ENCODE peak calls at places on chromosomes 2 and 18, in eight cellular contexts. One of them, this sample, is unnamed.

GRCh38 chr2:180240774-180241173 is 233.7 kb upstream of the CWC22 start:
- DNase-seq in esophagus muscularis mucosa: no peak
- DNase-seq in PC-9: no peak
- DNase-seq in left ventricle myocardium inferior: no peak
- DNase-seq in foreskin keratinocyte: peak
- DNase-seq in neuronal stem cell: no peak
- DNase-seq in A549: peak
- DNase-seq in coronary artery: no peak
- DNase-seq in this sample: no peak

GRCh38 chr2:173922068-173922467 is 43.1 kb downstream of the SP3 start:
- DNase-seq in esophagus muscularis mucosa: no peak
- DNase-seq in coronary artery: no peak
- DNase-seq in PC-9: no peak
- DNase-seq in left ventricle myocardium inferior: no peak
- DNase-seq in foreskin keratinocyte: no peak
- DNase-seq in neuronal stem cell: no peak
- DNase-seq in A549: no peak
- DNase-seq in this sample: no peak

GRCh38 chr2:42976400-42976799 is 184.0 kb upstream of the HAAO start:
- DNase-seq in neuronal stem cell: no peak
- DNase-seq in PC-9: no peak
- DNase-seq in left ventricle myocardium inferior: no peak
- DNase-seq in foreskin keratinocyte: no peak
- DNase-seq in coronary artery: no peak
- DNase-seq in A549: no peak
- DNase-seq in esophagus muscularis mucosa: no peak
- DNase-seq in this sample: no peak

GRCh38 chr18:23020555-23021294 is 87.6 kb downstream of the RBBP8 start:
- DNase-seq in esophagus muscularis mucosa: no peak
- DNase-seq in left ventricle myocardium inferior: no peak
- DNase-seq in A549: no peak
- DNase-seq in foreskin keratinocyte: no peak
- DNase-seq in coronary artery: no peak
- DNase-seq in PC-9: no peak
- DNase-seq in neuronal stem cell: no peak
- DNase-seq in this sample: no peak

GRCh38 chr2:160140471-160140870 is 59.6 kb downstream of the ITGB6 start:
- DNase-seq in neuronal stem cell: no peak
- DNase-seq in foreskin keratinocyte: no peak
- DNase-seq in coronary artery: no peak
- DNase-seq in esophagus muscularis mucosa: no peak
- DNase-seq in PC-9: no peak
- DNase-seq in left ventricle myocardium inferior: no peak
- DNase-seq in A549: no peak
- DNase-seq in this sample: no peak

GRCh38 chr2:240567137-240567871 is 980 bp upstream of the RNPEPL1 start:
- DNase-seq in foreskin keratinocyte: no peak
- DNase-seq in esophagus muscularis mucosa: no peak
- DNase-seq in neuronal stem cell: no peak
- DNase-seq in coronary artery: no peak
- DNase-seq in left ventricle myocardium inferior: peak
- DNase-seq in A549: no peak
- DNase-seq in PC-9: no peak
- DNase-seq in this sample: no peak

GRCh38 chr2:17538844-17539554 is 1.5 kb upstream of the VSNL1 start:
- DNase-seq in coronary artery: peak
- DNase-seq in left ventricle myocardium inferior: peak
- DNase-seq in neuronal stem cell: peak
- DNase-seq in A549: peak
- DNase-seq in esophagus muscularis mucosa: no peak
- DNase-seq in foreskin keratinocyte: peak
- DNase-seq in PC-9: peak
- DNase-seq in this sample: peak

GRCh38 chr2:12587729-12588522 is 128.8 kb upstream of the TRIB2 start:
- DNase-seq in PC-9: peak
- DNase-seq in left ventricle myocardium inferior: no peak
- DNase-seq in coronary artery: no peak
- DNase-seq in A549: peak
- DNase-seq in neuronal stem cell: no peak
- DNase-seq in esophagus muscularis mucosa: no peak
- DNase-seq in foreskin keratinocyte: peak
- DNase-seq in this sample: no peak

GRCh38 chr2:44188696-44189095 is 20.0 kb downstream of the PPM1B start:
- DNase-seq in A549: no peak
- DNase-seq in esophagus muscularis mucosa: no peak
- DNase-seq in coronary artery: no peak
- DNase-seq in neuronal stem cell: no peak
- DNase-seq in left ventricle myocardium inferior: no peak
- DNase-seq in foreskin keratinocyte: no peak
- DNase-seq in PC-9: no peak
- DNase-seq in this sample: no peak

GRCh38 chr2:208150956-208151355 is 5.0 kb upstream of the CRYGB start:
- DNase-seq in A549: no peak
- DNase-seq in left ventricle myocardium inferior: no peak
- DNase-seq in neuronal stem cell: no peak
- DNase-seq in PC-9: no peak
- DNase-seq in foreskin keratinocyte: no peak
- DNase-seq in esophagus muscularis mucosa: no peak
- DNase-seq in coronary artery: no peak
- DNase-seq in this sample: no peak

GRCh38 chr2:72415256-72415655 is 267.6 kb upstream of the CYP26B1 start:
- DNase-seq in coronary artery: no peak
- DNase-seq in neuronal stem cell: no peak
- DNase-seq in PC-9: no peak
- DNase-seq in foreskin keratinocyte: no peak
- DNase-seq in esophagus muscularis mucosa: no peak
- DNase-seq in A549: no peak
- DNase-seq in left ventricle myocardium inferior: no peak
- DNase-seq in this sample: no peak

GRCh38 chr18:9617006-9617542 is 2.7 kb upstream of the PPP4R1 start:
- DNase-seq in left ventricle myocardium inferior: no peak
- DNase-seq in PC-9: no peak
- DNase-seq in neuronal stem cell: no peak
- DNase-seq in coronary artery: no peak
- DNase-seq in A549: no peak
- DNase-seq in foreskin keratinocyte: no peak
- DNase-seq in esophagus muscularis mucosa: no peak
- DNase-seq in this sample: no peak

GRCh38 chr2:175441361-175441760 is 259.9 kb upstream of the ATP5MC3 start:
- DNase-seq in coronary artery: no peak
- DNase-seq in foreskin keratinocyte: no peak
- DNase-seq in esophagus muscularis mucosa: peak
- DNase-seq in neuronal stem cell: no peak
- DNase-seq in PC-9: no peak
- DNase-seq in left ventricle myocardium inferior: no peak
- DNase-seq in A549: no peak
- DNase-seq in this sample: no peak

GRCh38 chr2:8479298-8479697 is 202.6 kb upstream of the ID2 start:
- DNase-seq in neuronal stem cell: no peak
- DNase-seq in A549: no peak
- DNase-seq in foreskin keratinocyte: no peak
- DNase-seq in left ventricle myocardium inferior: peak
- DNase-seq in coronary artery: no peak
- DNase-seq in PC-9: no peak
- DNase-seq in esophagus muscularis mucosa: no peak
- DNase-seq in this sample: no peak

GRCh38 chr2:8478133-8478793 is 203.6 kb upstream of the ID2 start:
- DNase-seq in left ventricle myocardium inferior: no peak
- DNase-seq in PC-9: no peak
- DNase-seq in neuronal stem cell: no peak
- DNase-seq in esophagus muscularis mucosa: no peak
- DNase-seq in coronary artery: no peak
- DNase-seq in A549: no peak
- DNase-seq in foreskin keratinocyte: no peak
- DNase-seq in this sample: no peak

GRCh38 chr2:8482432-8482831 is 199.4 kb upstream of the ID2 start:
- DNase-seq in PC-9: no peak
- DNase-seq in coronary artery: no peak
- DNase-seq in neuronal stem cell: no peak
- DNase-seq in esophagus muscularis mucosa: no peak
- DNase-seq in left ventricle myocardium inferior: no peak
- DNase-seq in foreskin keratinocyte: no peak
- DNase-seq in A549: no peak
- DNase-seq in this sample: no peak

GRCh38 chr2:8481463-8482009 is 200.3 kb upstream of the ID2 start:
- DNase-seq in foreskin keratinocyte: no peak
- DNase-seq in PC-9: no peak
- DNase-seq in A549: no peak
- DNase-seq in left ventricle myocardium inferior: no peak
- DNase-seq in neuronal stem cell: no peak
- DNase-seq in esophagus muscularis mucosa: no peak
- DNase-seq in coronary artery: no peak
- DNase-seq in this sample: no peak

DNA sequence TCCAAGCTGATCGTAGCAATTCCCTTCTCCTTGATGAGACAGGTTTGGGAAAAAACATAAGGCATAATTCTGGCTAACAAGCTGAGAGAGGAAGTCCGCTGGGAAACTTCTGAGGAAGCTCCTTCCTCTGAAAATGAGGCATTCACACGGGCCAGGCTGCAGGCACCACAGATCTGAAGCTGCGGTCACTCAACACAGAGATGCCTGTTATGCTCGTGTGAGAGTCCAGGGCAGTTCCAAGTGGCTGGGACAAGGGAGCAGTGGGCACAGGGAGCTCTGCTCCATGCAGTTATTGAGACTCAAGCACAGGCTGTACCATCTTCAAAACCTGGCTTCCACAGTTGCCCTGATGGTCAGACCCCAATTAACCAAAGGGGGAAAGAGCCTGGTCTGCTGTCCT is 200.9 kb upstream of the ID2 start:
- DNase-seq in coronary artery: no peak
- DNase-seq in esophagus muscularis mucosa: no peak
- DNase-seq in neuronal stem cell: no peak
- DNase-seq in foreskin keratinocyte: no peak
- DNase-seq in A549: no peak
- DNase-seq in left ventricle myocardium inferior: no peak
- DNase-seq in PC-9: no peak
- DNase-seq in this sample: peak
- H3K27ac ChIP-seq in coronary artery: no peak
- H3K27ac ChIP-seq in esophagus muscularis mucosa: no peak
- H3K27ac ChIP-seq in neuronal stem cell: no peak
- H3K27ac ChIP-seq in foreskin keratinocyte: no peak
- H3K27ac ChIP-seq in A549: no peak
- H3K27ac ChIP-seq in left ventricle myocardium inferior: no peak
- H3K27ac ChIP-seq in PC-9: no peak
- H3K27ac ChIP-seq in this sample: no peak

GRCh38 chr2:169658877-169659276 is 35.3 kb downstream of the CFAP210 start:
- DNase-seq in A549: no peak
- DNase-seq in PC-9: no peak
- DNase-seq in neuronal stem cell: no peak
- DNase-seq in coronary artery: no peak
- DNase-seq in esophagus muscularis mucosa: no peak
- DNase-seq in left ventricle myocardium inferior: no peak
- DNase-seq in foreskin keratinocyte: no peak
- DNase-seq in this sample: no peak
- H3K27ac ChIP-seq in A549: no peak
- H3K27ac ChIP-seq in PC-9: no peak
- H3K27ac ChIP-seq in neuronal stem cell: no peak
- H3K27ac ChIP-seq in coronary artery: no peak
- H3K27ac ChIP-seq in esophagus muscularis mucosa: no peak
- H3K27ac ChIP-seq in left ventricle myocardium inferior: no peak
- H3K27ac ChIP-seq in foreskin keratinocyte: no peak
- H3K27ac ChIP-seq in this sample: no peak

DNA sequence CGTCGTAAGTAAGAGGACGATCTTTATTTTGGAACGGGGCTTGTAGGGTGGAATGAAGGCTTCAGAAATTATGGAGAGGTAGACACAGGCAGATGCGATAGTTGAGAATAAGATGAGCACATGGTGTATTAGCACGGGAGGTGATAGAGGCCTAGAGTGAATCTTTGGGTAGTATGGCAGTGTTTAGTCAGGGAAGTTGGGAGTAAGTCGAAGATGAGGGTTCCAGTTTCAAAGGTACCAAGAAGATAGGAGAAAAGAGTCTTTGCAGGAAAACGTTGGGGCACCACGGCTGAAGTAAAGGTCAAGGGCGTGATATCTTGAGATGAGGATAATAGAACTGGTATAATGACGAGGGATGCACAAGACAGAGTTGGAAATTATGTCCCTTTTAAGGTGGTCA is 654 bp downstream of the PIK3C3 start:
- DNase-seq in foreskin keratinocyte: peak
- DNase-seq in A549: no peak
- DNase-seq in coronary artery: no peak
- DNase-seq in left ventricle myocardium inferior: no peak
- DNase-seq in neuronal stem cell: no peak
- DNase-seq in esophagus muscularis mucosa: no peak
- DNase-seq in PC-9: no peak
- DNase-seq in this sample: no peak
- H3K27ac ChIP-seq in foreskin keratinocyte: peak
- H3K27ac ChIP-seq in A549: peak
- H3K27ac ChIP-seq in coronary artery: peak
- H3K27ac ChIP-seq in left ventricle myocardium inferior: peak
- H3K27ac ChIP-seq in neuronal stem cell: no peak
- H3K27ac ChIP-seq in esophagus muscularis mucosa: peak
- H3K27ac ChIP-seq in PC-9: peak
- H3K27ac ChIP-seq in this sample: no peak

DNA sequence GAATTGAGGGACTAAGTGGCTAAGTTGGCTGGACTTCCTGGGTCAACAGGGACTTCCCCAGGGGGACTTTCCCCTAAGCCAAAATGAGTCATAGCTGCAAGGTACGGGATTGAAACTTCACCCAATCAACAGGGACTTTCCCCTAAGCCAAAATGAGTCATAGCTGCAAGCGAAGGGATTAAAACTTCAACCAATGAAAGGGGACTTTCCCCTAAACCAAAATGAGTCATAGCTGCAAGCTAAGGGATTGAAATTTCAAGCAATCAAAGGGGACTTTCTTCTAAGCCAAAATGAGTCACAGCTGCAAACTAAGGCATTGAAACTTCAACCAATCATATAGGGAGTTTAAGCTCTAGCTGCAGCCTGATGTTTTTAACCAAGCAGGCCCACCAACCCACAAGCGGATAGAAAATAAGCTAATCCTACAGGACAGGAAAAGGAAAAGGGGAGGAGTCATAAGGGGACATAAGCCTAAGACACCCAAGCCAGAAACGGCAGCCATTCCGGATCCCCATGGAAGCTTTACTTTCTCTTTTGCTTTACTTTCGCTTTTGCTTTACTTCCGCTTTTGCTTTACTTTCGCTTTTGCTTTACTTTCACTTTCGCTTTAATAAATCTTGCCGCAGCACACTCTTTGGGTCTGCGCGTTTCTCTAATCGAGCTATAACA is 1375.4 kb upstream of the CELF4 start:
- DNase-seq in neuronal stem cell: no peak
- DNase-seq in A549: peak
- DNase-seq in foreskin keratinocyte: peak
- DNase-seq in esophagus muscularis mucosa: no peak
- DNase-seq in left ventricle myocardium inferior: no peak
- DNase-seq in PC-9: peak
- DNase-seq in coronary artery: no peak
- DNase-seq in this sample: no peak
- H3K27ac ChIP-seq in neuronal stem cell: no peak
- H3K27ac ChIP-seq in A549: no peak
- H3K27ac ChIP-seq in foreskin keratinocyte: peak
- H3K27ac ChIP-seq in esophagus muscularis mucosa: no peak
- H3K27ac ChIP-seq in left ventricle myocardium inferior: no peak
- H3K27ac ChIP-seq in PC-9: peak
- H3K27ac ChIP-seq in coronary artery: no peak
- H3K27ac ChIP-seq in this sample: no peak

GRCh38 chr18:2903006-2903405 is 56.2 kb downstream of the EMILIN2 start:
- DNase-seq in left ventricle myocardium inferior: peak
- DNase-seq in A549: no peak
- DNase-seq in esophagus muscularis mucosa: no peak
- DNase-seq in coronary artery: peak
- DNase-seq in PC-9: no peak
- DNase-seq in foreskin keratinocyte: peak
- DNase-seq in neuronal stem cell: no peak
- DNase-seq in this sample: no peak
- H3K27ac ChIP-seq in left ventricle myocardium inferior: peak
- H3K27ac ChIP-seq in A549: no peak
- H3K27ac ChIP-seq in esophagus muscularis mucosa: peak
- H3K27ac ChIP-seq in coronary artery: no peak
- H3K27ac ChIP-seq in PC-9: no peak
- H3K27ac ChIP-seq in foreskin keratinocyte: no peak
- H3K27ac ChIP-seq in neuronal stem cell: no peak
- H3K27ac ChIP-seq in this sample: no peak

GRCh38 chr2:219160186-219161017 is at the start of gene NHEJ1:
- DNase-seq in A549: peak
- DNase-seq in coronary artery: peak
- DNase-seq in neuronal stem cell: peak
- DNase-seq in esophagus muscularis mucosa: peak
- DNase-seq in left ventricle myocardium inferior: peak
- DNase-seq in foreskin keratinocyte: peak
- DNase-seq in PC-9: peak
- DNase-seq in this sample: peak
- H3K27ac ChIP-seq in A549: peak
- H3K27ac ChIP-seq in coronary artery: peak
- H3K27ac ChIP-seq in neuronal stem cell: peak
- H3K27ac ChIP-seq in esophagus muscularis mucosa: peak
- H3K27ac ChIP-seq in left ventricle myocardium inferior: peak
- H3K27ac ChIP-seq in foreskin keratinocyte: peak
- H3K27ac ChIP-seq in PC-9: peak
- H3K27ac ChIP-seq in this sample: peak